ENCODE peak calls at places on chromosome 1, in seven cellular contexts. Q is epithelial cell of prostate; E is HTR-8/SVneo; J is stimulated activated CD4-positive, alpha-beta T cell treated with anti-CD3 and anti-CD28 coated beads, Interleukin-2, amount 100 ng/mL, for 48 hours; A is NCI-H510A; S is activated CD8-positive, alpha-beta T cell treated with anti-CD3 and anti-CD28 coated beads, Interleukin-2, amount 10 ng/mL, durations not matched to agents 7 days and 5 days; I is AG09309. Y is an unnamed sample.

GRCh38 chr1:93842750-93843500 is 36.1 kb downstream of the DNTTIP2 start:
- DNase-seq in Q (no peak), S (no peak), E (no peak), I (no peak), J (no peak), A (no peak), Y (no peak)

GRCh38 chr1:155166373-155167165 is 6.5 kb downstream of the KRTCAP2 start:
- DNase-seq in Q (no peak), I (no peak), A (no peak), E (no peak), J (no peak), S (no peak), Y (no peak)

GRCh38 chr1:6819641-6820040 is 34.4 kb downstream of the CAMTA1 start:
- DNase-seq in J (no peak), S (no peak), E (no peak), A (no peak), I (no peak), Q (no peak), Y (no peak)

GRCh38 chr1:62778208-62778607 is 5.7 kb upstream of the ATG4C start:
- DNase-seq in I (no peak), S (no peak), E (no peak), Q (no peak), J (no peak), A (no peak), Y (no peak)

GRCh38 chr1:201310986-201311355 is 27.7 kb downstream of the PKP1 start:
- DNase-seq in S (no peak), I (no peak), Q (peak), A (peak), J (no peak), E (no peak), Y (no peak)

GRCh38 chr1:27527857-27528700 is 38.1 kb upstream of the WASF2 start:
- DNase-seq in I (no peak), A (peak), Q (no peak), J (no peak), E (no peak), S (peak), Y (no peak)

GRCh38 chr1:223708001-223708359 is 4.4 kb upstream of the CAPN2 start:
- DNase-seq in E (no peak), S (no peak), I (no peak), J (no peak), A (peak), Q (no peak), Y (no peak)

GRCh38 chr1:227543283-227544066 is 19.9 kb upstream of the ZNF678 start:
- DNase-seq in E (no peak), Q (no peak), I (no peak), A (no peak), S (no peak), J (no peak), Y (no peak)

GRCh38 chr1:245843101-245843500 is 664.0 kb downstream of the SMYD3 start:
- DNase-seq in A (no peak), J (no peak), S (no peak), Q (no peak), E (no peak), I (no peak), Y (no peak)

GRCh38 chr1:197890936-197891335 is 11.5 kb upstream of the C1orf53 start:
- DNase-seq in S (no peak), E (no peak), A (no peak), Q (no peak), J (no peak), I (no peak), Y (no peak)

Y was measured in kidney glomerular epithelial cell.